ENCODE peak calls at places on chromosomes 5 and 9, in four cellular contexts. Y is A549, F is HepG2, I is K562. W is an unnamed sample.

GRCh38 chr5:109920736-109921135 is 231.0 kb downstream of the MAN2A1 start:
- DNase-seq in Y (no peak), F (no peak), I (no peak), W (no peak)

GRCh38 chr9:107546859-107547258 is 57.3 kb upstream of the KLF4 start:
- DNase-seq in Y (no peak), F (peak; percentile 45), I (no peak), W (no peak)

GRCh38 chr5:39274388-39275085 is 55.2 kb upstream of the FYB1 start:
- DNase-seq in Y (no peak), F (no peak), I (no peak), W (no peak)

GRCh38 chr9:14687042-14687719 is 6.1 kb downstream of the ZDHHC21 start:
- DNase-seq in Y (no peak), F (no peak), I (no peak), W (no peak)

GRCh38 chr9:93303258-93303771 is 119.4 kb downstream of the WNK2 start:
- DNase-seq in Y (no peak), F (no peak), I (no peak), W (no peak)

GRCh38 chr9:88949425-88949824 is 41.8 kb upstream of the S1PR3 start:
- DNase-seq in Y (peak; percentile 26), F (no peak), I (peak; percentile 64), W (no peak)

GRCh38 chr5:15105799-15106393 is 234.3 kb upstream of the ANKH start:
- DNase-seq in Y (peak; percentile 64), F (peak; percentile 36), I (peak; percentile 54), W (peak; percentile 19)

GRCh38 chr5:123545506-123545905 is 33.5 kb downstream of the CSNK1G3 start:
- DNase-seq in Y (peak; percentile 38), F (no peak), I (peak; percentile 45), W (no peak)

GRCh38 chr5:96427823-96428222 is 5.2 kb downstream of the PCSK1 start:
- DNase-seq in Y (no peak), F (no peak), I (no peak), W (no peak)

GRCh38 chr9:18115131-18115530 is 358.8 kb upstream of the ADAMTSL1 start:
- DNase-seq in Y (no peak), F (no peak), I (no peak), W (no peak)

GRCh38 chr9:96061293-96061987 is 185.9 kb downstream of the ERCC6L2 start:
- DNase-seq in Y (peak; percentile 47), F (peak; percentile 21), I (peak; percentile 43), W (no peak)

GRCh38 chr5:168707646-168708300 is 128.6 kb upstream of the PANK3 start:
- DNase-seq in Y (no peak), F (no peak), I (no peak), W (no peak)

GRCh38 chr5:36522746-36523065 is 83.7 kb upstream of the SLC1A3 start:
- DNase-seq in Y (no peak), F (no peak), I (no peak), W (no peak)

GRCh38 chr5:157072508-157072907 is 13.6 kb upstream of the HAVCR1 start:
- DNase-seq in Y (no peak), F (no peak), I (no peak), W (no peak)
- TF ChIP-seq PHF8 in Y (no peak), F (no peak), I (no peak), W (no peak)

DNA sequence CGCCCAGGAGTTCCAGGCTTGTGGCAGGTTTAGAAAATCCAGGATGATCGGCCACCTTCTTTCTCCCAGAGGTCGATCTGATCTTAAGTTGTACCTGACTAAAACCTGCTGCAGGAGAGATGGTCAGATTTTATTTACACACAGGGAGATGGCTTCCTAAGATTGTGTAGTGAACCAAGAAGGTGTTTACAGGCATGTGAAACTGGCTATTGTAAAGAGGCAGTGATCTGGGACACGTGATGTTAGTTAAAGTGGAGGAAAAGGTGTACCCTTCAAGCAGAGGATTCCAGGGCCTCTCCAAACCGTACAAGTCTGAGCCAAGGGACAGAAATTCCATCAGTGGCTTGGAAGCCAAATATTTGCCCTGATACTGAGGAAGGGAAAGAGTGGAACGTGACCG is 17.5 kb downstream of the SLC1A1 start:
- DNase-seq in Y (no peak), F (no peak), I (no peak), W (no peak)
- TF ChIP-seq PHF8 in Y (no peak), F (no peak), I (no peak), W (no peak)

DNA sequence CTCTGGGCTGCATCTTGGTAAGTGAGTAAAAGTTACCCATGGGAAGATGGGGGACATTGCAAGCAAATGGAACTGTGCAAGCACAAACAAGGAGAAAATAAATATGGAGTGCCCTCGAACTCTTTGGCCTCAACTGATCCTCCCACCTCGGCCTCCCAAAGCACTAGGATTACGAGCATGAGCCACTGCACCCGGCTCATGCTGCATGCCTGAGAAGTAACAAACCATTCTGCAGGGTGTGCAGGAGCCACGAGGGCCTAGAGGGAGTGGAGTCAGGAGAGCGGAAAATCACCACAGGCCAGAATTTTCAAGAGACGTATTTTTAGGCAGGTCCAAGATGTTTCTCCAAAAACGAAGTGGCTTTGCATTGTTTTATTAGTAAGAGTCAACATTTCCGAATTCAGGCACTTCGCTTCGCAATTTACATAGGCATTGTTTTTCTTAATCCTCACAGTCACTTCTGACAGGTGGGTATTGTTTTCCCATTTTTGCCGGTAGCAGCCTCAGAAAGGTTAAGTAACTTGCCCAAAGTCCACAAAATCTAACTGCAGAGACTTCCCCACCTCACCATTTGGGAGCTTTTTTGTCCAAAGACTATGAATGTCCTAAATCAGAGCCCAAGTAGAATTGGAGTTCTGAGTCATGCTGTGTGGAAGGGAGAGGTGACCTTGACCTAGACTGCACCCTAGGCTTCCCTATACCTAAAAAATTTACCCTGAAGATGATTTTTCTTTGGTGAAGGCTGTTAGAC is 230.2 kb downstream of the NR3C1 start:
- DNase-seq in Y (no peak), F (peak; percentile 51), I (no peak), W (no peak)
- TF ChIP-seq PHF8 in Y (no peak), F (no peak), I (no peak), W (no peak)

GRCh38 chr5:16617272-16617973 is 626 bp upstream of the RETREG1 start:
- DNase-seq in Y (no peak), F (no peak), I (no peak), W (no peak)
- TF ChIP-seq PHF8 in Y (no peak), F (no peak), I (no peak), W (no peak)

DNA sequence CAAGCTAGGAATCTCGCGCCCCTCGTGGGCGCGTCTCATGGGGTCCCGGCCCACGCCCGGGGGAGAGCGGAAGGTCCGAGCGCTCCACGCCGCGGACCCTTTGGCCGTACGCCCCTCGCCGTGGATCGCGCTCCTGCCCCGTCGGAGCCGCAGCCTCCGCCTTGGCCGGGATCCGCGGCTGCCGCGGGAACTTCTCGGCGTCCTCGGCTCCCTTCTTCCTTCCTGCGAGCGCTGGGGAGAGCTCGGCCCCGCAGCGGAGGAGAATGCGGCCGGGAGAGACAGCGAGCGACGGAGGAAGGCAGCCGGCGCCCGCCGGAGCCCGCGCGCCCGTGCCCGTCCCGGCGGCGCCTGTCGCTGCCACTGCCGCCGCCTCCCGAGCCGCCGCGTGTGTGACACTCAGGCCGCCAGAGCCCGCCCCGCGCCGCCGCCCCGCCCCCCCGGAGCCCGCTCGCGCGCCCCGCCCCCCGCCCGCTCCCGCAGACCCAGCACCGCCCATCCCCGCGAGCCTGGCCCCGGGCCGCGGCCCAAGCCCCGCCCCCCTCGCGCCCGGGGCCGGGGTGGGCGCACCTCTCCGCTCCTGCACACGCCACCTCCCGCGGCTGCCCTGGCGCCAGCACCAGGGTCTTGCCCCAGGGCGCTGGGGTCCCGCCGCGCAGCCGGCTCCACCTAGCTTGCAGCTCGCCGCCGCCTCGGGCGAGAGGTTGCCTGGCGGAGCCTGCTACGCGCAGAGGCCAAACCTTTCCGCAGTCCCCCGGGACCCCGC is at the start of gene SHB:
- DNase-seq in Y (peak; percentile 71), F (peak; percentile 56), I (peak; percentile 89), W (peak; percentile 69)
- TF ChIP-seq PHF8 in Y (peak; percentile 49), F (peak; percentile 52), I (peak; percentile 90), W (peak; percentile 42)

GRCh38 chr9:76531231-76531775 is 72.3 kb downstream of the GCNT1 start:
- DNase-seq in Y (no peak), F (no peak), I (no peak), W (no peak)

GRCh38 chr9:76542360-76542759 is 83.4 kb downstream of the GCNT1 start:
- DNase-seq in Y (peak; percentile 16), F (no peak), I (peak; percentile 62), W (no peak)

GRCh38 chr9:76534031-76534430 is 75.0 kb downstream of the GCNT1 start:
- DNase-seq in Y (no peak), F (no peak), I (no peak), W (no peak)

GRCh38 chr9:76539180-76539579 is 80.2 kb downstream of the GCNT1 start:
- DNase-seq in Y (no peak), F (no peak), I (no peak), W (no peak)

GRCh38 chr9:76537150-76537646 is 78.2 kb downstream of the GCNT1 start:
- DNase-seq in Y (no peak), F (no peak), I (peak; percentile 3), W (no peak)
- TF ChIP-seq PHF8 in Y (no peak), F (no peak), I (no peak), W (no peak)

GRCh38 chr9:5441043-5441442 is 3.3 kb upstream of the PLGRKT start:
- DNase-seq in Y (peak; percentile 42), F (no peak), I (no peak), W (no peak)

GRCh38 chr9:5437254-5438216 is at the start of gene PLGRKT:
- DNase-seq in Y (peak; percentile 94), F (peak; percentile 93), I (peak; percentile 82), W (peak; percentile 84)

GRCh38 chr9:5436441-5436840 is 1.3 kb downstream of the PLGRKT start:
- DNase-seq in Y (no peak), F (no peak), I (no peak), W (no peak)

GRCh38 chr9:5440426-5440825 is 2.7 kb upstream of the PLGRKT start:
- DNase-seq in Y (no peak), F (no peak), I (no peak), W (no peak)

GRCh38 chr9:5438301-5439162 is 807 bp upstream of the PLGRKT start:
- DNase-seq in Y (peak; percentile 37), F (no peak), I (no peak), W (peak; percentile 45)
- TF ChIP-seq PHF8 in Y (no peak), F (no peak), I (no peak), W (no peak)

GRCh38 chr5:171857537-171857936 is 71.9 kb downstream of the SMIM23 start:
- DNase-seq in Y (no peak), F (no peak), I (no peak), W (no peak)
- TF ChIP-seq PHF8 in Y (no peak), F (no peak), I (no peak), W (no peak)

W was measured in H1.